ENCODE peak calls at places on chromosomes 13 and 19, in eight cellular contexts. A is GM23248, I is PC-3, E is GM23338, R is SK-N-SH, G is HCT116, O is MM.1S, F is hepatocyte. D is an unnamed sample. For H3K9me2, the result is how much of the 10 kb centered on the place peaks cover.

GRCh38 chr13:59680429-59681024 is 483.2 kb downstream of the DIAPH3 start:
- DNase-seq in A (peak), E (peak), G (peak), R (no peak), F (no peak), I (peak), O (peak), D (peak)

GRCh38 chr19:14954071-14954655 is 12.9 kb downstream of the OR7C2 start:
- DNase-seq in G (no peak), R (no peak), I (no peak), A (no peak), O (no peak), F (no peak), E (peak), D (peak)

GRCh38 chr19:35592226-35592625 is 6.3 kb downstream of the PMIS2 start:
- DNase-seq in O (no peak), E (peak), R (peak), F (peak), A (peak), I (peak), G (peak), D (peak)

GRCh38 chr19:30341646-30342201 is 30.5 kb upstream of the ZNF536 start:
- DNase-seq in F (no peak), A (peak), R (no peak), E (no peak), O (no peak), I (no peak), G (no peak), D (no peak)

GRCh38 chr13:47332149-47332548 is 435.3 kb upstream of the HTR2A start:
- DNase-seq in F (no peak), O (no peak), I (peak), R (no peak), A (peak), G (no peak), E (no peak), D (no peak)

GRCh38 chr13:28231642-28232041 is 93.3 kb downstream of the PAN3 start:
- DNase-seq in F (no peak), I (no peak), A (no peak), R (no peak), O (no peak), E (no peak), G (no peak), D (no peak)

GRCh38 chr13:30832845-30833332 is 73.2 kb upstream of the MEDAG start:
- DNase-seq in E (peak), G (peak), A (peak), F (peak), I (peak), O (no peak), R (peak), D (no peak)

GRCh38 chr13:89363144-89363543 is 1692.0 kb downstream of the SLITRK5 start:
- DNase-seq in E (peak), G (no peak), A (no peak), F (peak), O (no peak), I (no peak), R (peak), D (no peak)

GRCh38 chr13:36752673-36753072 is 66.3 kb upstream of the RFXAP start:
- DNase-seq in G (no peak), A (peak), R (no peak), I (no peak), E (no peak), F (no peak), O (no peak), D (no peak)

GRCh38 chr19:30001301-30001700 is 59.3 kb downstream of the URI1 start:
- DNase-seq in O (no peak), R (no peak), E (no peak), F (no peak), I (no peak), A (no peak), G (no peak), D (no peak)

GRCh38 chr13:110396913-110397379 is 89.9 kb downstream of the COL4A2 start:
- DNase-seq in E (no peak), I (peak), O (no peak), G (no peak), R (no peak), A (peak), F (peak), D (no peak)

GRCh38 chr13:97257228-97257755 is 35.2 kb downstream of the MBNL2 start:
- DNase-seq in I (peak), F (no peak), G (no peak), R (no peak), A (no peak), E (no peak), O (no peak), D (no peak)

GRCh38 chr19:33199441-33200265 is 5.5 kb downstream of the LRP3 start:
- DNase-seq in R (peak), I (no peak), E (no peak), A (peak), O (no peak), F (no peak), G (no peak), D (no peak)

GRCh38 chr19:46186101-46186716 is 38.2 kb downstream of the IGFL2 start:
- DNase-seq in I (no peak), R (peak), O (no peak), F (no peak), E (peak), A (no peak), G (no peak), D (no peak)

GRCh38 chr19:5789201-5789795 is 1.7 kb downstream of the DUS3L start:
- DNase-seq in A (no peak), I (no peak), R (peak), E (no peak), O (no peak), G (no peak), F (no peak), D (no peak)

GRCh38 chr13:105485061-105485460 is 1050.4 kb downstream of the EFNB2 start:
- DNase-seq in O (no peak), R (no peak), F (no peak), A (no peak), G (no peak), I (no peak), E (no peak), D (no peak)

GRCh38 chr13:54415753-54416366 is 1387.2 kb downstream of the OLFM4 start:
- DNase-seq in I (no peak), G (no peak), R (no peak), E (no peak), F (no peak), A (no peak), O (no peak), D (no peak)

GRCh38 chr13:85582890-85583289 is 216.3 kb downstream of the SLITRK6 start:
- DNase-seq in I (peak), A (no peak), O (no peak), F (no peak), G (no peak), R (no peak), E (no peak), D (no peak)
- TF ChIP-seq EZH2phosphoT487 in I (no peak), A (no peak), O (no peak), F (no peak), G (no peak), R (no peak), E (no peak), D (no peak)

GRCh38 chr13:98490866-98491265 is 86.0 kb downstream of the STK24 start:
- DNase-seq in E (no peak), O (no peak), A (no peak), G (no peak), F (no peak), R (no peak), I (no peak), D (no peak)
- H3K27ac ChIP-seq in E (peak), O (no peak), A (no peak), G (no peak), F (peak), R (peak), I (no peak), D (no peak)

DNA sequence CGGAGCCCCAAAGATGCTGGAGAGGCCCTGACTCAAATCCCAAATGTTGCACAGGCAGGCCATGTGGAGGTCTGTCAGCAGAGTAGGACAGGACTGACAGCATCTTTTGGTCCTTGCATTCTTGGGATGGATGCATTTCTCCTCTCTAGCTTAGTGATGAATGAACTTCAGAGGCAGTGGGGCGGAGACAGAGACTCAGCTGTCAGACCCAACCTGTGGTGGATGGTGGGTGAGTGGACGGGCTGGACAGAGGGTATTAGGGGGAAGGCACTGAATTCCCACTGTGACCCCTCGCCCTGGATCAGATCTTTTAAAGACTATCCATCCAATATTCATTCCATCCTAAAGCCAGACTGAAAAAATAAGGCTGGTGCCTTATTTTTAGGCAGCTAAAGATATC is 39.3 kb upstream of the GJB6 start:
- DNase-seq in G (no peak), F (no peak), R (no peak), E (no peak), O (no peak), A (no peak), I (no peak), D (no peak)
- H3K9me2 ChIP-seq in G (under half), F (under half), R (under half), E (under half), O (under half), A (under half), I (under half), D (under half)

DNA sequence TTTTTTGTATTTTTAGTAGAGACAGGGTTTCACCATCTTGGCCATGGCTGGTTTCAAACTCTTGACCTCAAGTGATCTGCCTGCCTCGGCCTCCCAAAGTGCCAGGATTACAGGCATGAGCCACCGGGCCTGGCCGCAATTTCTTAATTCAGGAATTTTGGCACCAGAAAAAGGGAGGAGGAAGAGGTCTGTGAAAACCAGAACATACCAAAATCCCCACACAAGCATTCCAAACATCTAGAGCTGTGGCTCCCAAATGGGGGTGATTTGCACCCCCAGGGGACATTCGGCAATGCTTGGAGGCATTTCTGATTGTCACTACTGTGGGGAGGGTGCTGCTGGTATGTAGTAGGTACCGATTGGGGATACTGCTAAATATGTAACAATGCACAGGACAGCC is 40.2 kb upstream of the ABCC4 start:
- DNase-seq in F (no peak), G (no peak), O (no peak), I (no peak), E (no peak), A (no peak), R (no peak), D (no peak)
- TF ChIP-seq EZH2phosphoT487 in F (no peak), G (no peak), O (no peak), I (no peak), E (no peak), A (no peak), R (no peak), D (no peak)

GRCh38 chr13:113211774-113212173 is 2.4 kb downstream of the CUL4A start:
- DNase-seq in G (no peak), I (peak), E (peak), O (no peak), F (no peak), R (no peak), A (no peak), D (peak)
- H3K27ac ChIP-seq in G (no peak), I (no peak), E (peak), O (no peak), F (no peak), R (no peak), A (no peak), D (no peak)

GRCh38 chr13:104286566-104287290 is 1220.5 kb upstream of the SLC10A2 start:
- DNase-seq in A (no peak), F (no peak), R (no peak), E (peak), O (peak), I (peak), G (no peak), D (no peak)

GRCh38 chr13:104281910-104282309 is 1215.7 kb upstream of the SLC10A2 start:
- DNase-seq in R (no peak), G (no peak), F (no peak), E (no peak), A (no peak), I (no peak), O (no peak), D (no peak)
- H3K9me2 ChIP-seq in R (under half), G (under half), F (under half), E (under half), A (under half), I (under half), O (under half), D (under half)

D was measured in OCI-LY7.